ENCODE peak calls at places on chromosomes 4 and X, in four cellular contexts. H is heart right ventricle, L is cardiac muscle cell, F is aorta. C is an unnamed sample.

GRCh38 chrX:139882299-139882698 is 50.6 kb downstream of the ATP11C start:
- DNase-seq in H (no peak), L (peak; percentile 45), F (no peak), C (no peak)

GRCh38 chrX:50903387-50904027 is 7.0 kb upstream of the BMP15 start:
- DNase-seq in H (peak; percentile 25), L (peak; percentile 48), F (no peak), C (peak; percentile 42)

GRCh38 chrX:139049455-139049854 is 337.9 kb upstream of the FGF13 start:
- DNase-seq in H (no peak), L (no peak), F (no peak), C (no peak)

GRCh38 chrX:17882680-17883079 is 21.6 kb upstream of the RAI2 start:
- DNase-seq in H (no peak), L (no peak), F (no peak), C (no peak)

GRCh38 chr4:138673053-138673452 is 342.5 kb upstream of the NOCT start:
- DNase-seq in H (no peak), L (no peak), F (no peak), C (no peak)

GRCh38 chr4:27702710-27703431 is 842.2 kb downstream of the STIM2 start:
- DNase-seq in H (no peak), L (no peak), F (no peak), C (no peak)

GRCh38 chr4:124092101-124093057 is 620.2 kb downstream of the ANKRD50 start:
- DNase-seq in H (peak; percentile 31), L (no peak), F (no peak), C (no peak)

GRCh38 chrX:36787787-36788186 is 220.4 kb upstream of the FAM47C start:
- DNase-seq in H (no peak), L (no peak), F (no peak), C (no peak)

GRCh38 chr4:20572976-20573375 is 127.3 kb upstream of the PACRGL start:
- DNase-seq in H (no peak), L (no peak), F (no peak), C (no peak)

GRCh38 chr4:61079427-61079826 is 120.7 kb upstream of the ADGRL3 start:
- DNase-seq in H (no peak), L (no peak), F (no peak), C (no peak)

GRCh38 chr4:110055014-110055768 is 142.5 kb downstream of the EGF start:
- DNase-seq in H (no peak), L (no peak), F (no peak), C (peak; percentile 56)

GRCh38 chr4:69708211-69708610 is 52.2 kb downstream of the SULT1B1 start:
- DNase-seq in H (no peak), L (peak; percentile 41), F (no peak), C (no peak)

GRCh38 chr4:16472537-16472936 is 246.3 kb upstream of the TAPT1 start:
- DNase-seq in H (no peak), L (no peak), F (no peak), C (no peak)

GRCh38 chr4:7417639-7418038 is 17.1 kb downstream of the PSAPL1 start:
- DNase-seq in H (no peak), L (no peak), F (peak; percentile 41), C (peak; percentile 11)

GRCh38 chr4:86036729-86037128 is 323.1 kb downstream of the MAPK10 start:
- DNase-seq in H (no peak), L (peak; percentile 42), F (no peak), C (peak; percentile 54)

GRCh38 chrX:11427082-11428033 is 134.1 kb downstream of the AMELX start:
- DNase-seq in H (peak; percentile 34), L (peak; percentile 54), F (peak; percentile 87), C (no peak)

GRCh38 chr4:118774989-118775388 is 60.9 kb downstream of the SEC24D start:
- DNase-seq in H (no peak), L (no peak), F (no peak), C (no peak)

GRCh38 chr4:171846232-171846631 is 33.0 kb downstream of the GALNTL6 start:
- DNase-seq in H (peak; percentile 15), L (peak; percentile 32), F (no peak), C (peak; percentile 53)

GRCh38 chr4:110216079-110216478 is 17.7 kb upstream of the ELOVL6 start:
- DNase-seq in H (no peak), L (peak; percentile 32), F (no peak), C (no peak)

GRCh38 chr4:48350871-48351270 is 9.5 kb downstream of the SLAIN2 start:
- DNase-seq in H (no peak), L (no peak), F (no peak), C (no peak)

GRCh38 chr4:24574256-24574655 is 10.1 kb downstream of the DHX15 start:
- DNase-seq in H (no peak), L (no peak), F (no peak), C (no peak)
- H3K36me3 ChIP-seq in H (peaks cover 60% of the 10 kb centered on the region), L (peaks cover 41% of the 10 kb centered on the region), F (no peaks in the 10 kb centered on the region), C (peaks cover 54% of the 10 kb centered on the region)

GRCh38 chr4:8859550-8860095 is 12.0 kb downstream of the HMX1 start:
- DNase-seq in H (no peak), L (no peak), F (no peak), C (no peak)

GRCh38 chr4:8857682-8858187 is 13.9 kb downstream of the HMX1 start:
- DNase-seq in H (no peak), L (no peak), F (no peak), C (no peak)

GRCh38 chr4:8858925-8859210 is 12.8 kb downstream of the HMX1 start:
- DNase-seq in H (no peak), L (no peak), F (no peak), C (no peak)

GRCh38 chr4:8856835-8857590 is 14.6 kb downstream of the HMX1 start:
- DNase-seq in H (no peak), L (no peak), F (no peak), C (no peak)

GRCh38 chr4:8858188-8858924 is 13.3 kb downstream of the HMX1 start:
- DNase-seq in H (no peak), L (no peak), F (no peak), C (no peak)
- H3K27ac ChIP-seq in H (no peak overlapping the region), L (no peak overlapping the region), F (no peak overlapping the region), C (no peak overlapping the region)

GRCh38 chr4:1154126-1154522 is 18.3 kb downstream of the SPON2 start:
- DNase-seq in H (no peak), L (no peak), F (peak; percentile 74), C (no peak)
- H3K4me3 ChIP-seq in H (no peak overlapping the region), L (no peak overlapping the region), F (no peak overlapping the region), C (no peak overlapping the region)

GRCh38 chr4:38989487-38989886 is 42.7 kb downstream of the TMEM156 start:
- DNase-seq in H (no peak), L (no peak), F (no peak), C (no peak)

GRCh38 chr4:38993683-38994082 is 38.5 kb downstream of the TMEM156 start:
- DNase-seq in H (no peak), L (no peak), F (no peak), C (no peak)

GRCh38 chr4:38987491-38987890 is 44.7 kb downstream of the TMEM156 start:
- DNase-seq in H (no peak), L (no peak), F (no peak), C (no peak)

GRCh38 chr4:38994135-38994534 is 38.1 kb downstream of the TMEM156 start:
- DNase-seq in H (no peak), L (no peak), F (no peak), C (no peak)

DNA sequence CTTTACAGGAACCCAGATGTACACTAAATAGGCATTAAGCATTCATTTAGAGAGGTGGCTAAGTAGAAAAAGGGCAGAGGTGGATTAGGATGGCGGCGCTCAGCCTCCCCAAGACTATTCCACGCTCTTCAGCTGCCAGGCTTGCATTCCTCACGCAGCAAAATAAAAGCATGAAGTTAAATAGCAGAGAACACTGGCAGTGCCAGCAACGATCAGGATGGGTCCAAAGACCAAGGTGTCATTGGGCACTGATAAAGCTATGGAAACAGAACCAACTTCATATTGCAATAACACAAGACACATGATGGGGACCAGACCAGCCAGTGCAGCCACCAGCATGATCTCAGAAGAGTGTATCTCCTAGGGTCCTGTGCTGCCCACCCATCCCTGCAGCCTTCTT is 42.0 kb downstream of the TMEM156 start:
- DNase-seq in H (no peak), L (no peak), F (no peak), C (no peak)
- H3K36me3 ChIP-seq in H (no peaks in the 10 kb centered on the region), L (no peaks in the 10 kb centered on the region), F (no peaks in the 10 kb centered on the region), C (no peaks in the 10 kb centered on the region)

GRCh38 chr4:146981651-146982050 is 36.0 kb upstream of the TTC29 start:
- DNase-seq in H (no peak), L (peak; percentile 61), F (no peak), C (no peak)
- H3K27ac ChIP-seq in H (no peak overlapping the region), L (no peak overlapping the region), F (no peak overlapping the region), C (no peak overlapping the region)

DNA sequence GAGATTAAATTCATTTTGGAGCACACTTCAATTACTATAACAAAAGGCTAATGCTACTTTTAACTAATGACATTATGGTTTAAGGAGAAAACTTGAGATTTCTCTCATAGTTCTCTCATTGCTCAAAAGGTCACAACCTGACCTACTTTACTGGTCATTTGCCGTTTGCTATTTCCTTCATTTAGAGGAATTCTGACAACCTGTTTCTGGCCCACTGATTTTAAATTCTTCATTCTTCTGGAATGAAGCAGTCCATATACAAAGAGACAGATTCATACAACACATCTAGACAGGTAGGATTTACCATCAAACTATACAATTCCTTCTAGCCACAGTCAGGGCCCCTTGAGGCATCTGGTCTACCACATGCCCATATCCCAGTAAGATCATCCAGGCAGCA is 14.2 kb downstream of the RNF150 start:
- DNase-seq in H (no peak), L (no peak), F (no peak), C (no peak)
- H3K4me3 ChIP-seq in H (no peak overlapping the region), L (no peak overlapping the region), F (no peak overlapping the region), C (no peak overlapping the region)

GRCh38 chrX:99033226-99033901 is 1376.7 kb downstream of the PCDH19 start:
- DNase-seq in H (no peak), L (no peak), F (no peak), C (no peak)
- H3K36me3 ChIP-seq in H (no peaks in the 10 kb centered on the region), L (no peaks in the 10 kb centered on the region), F (no peaks in the 10 kb centered on the region), C (no peaks in the 10 kb centered on the region)

GRCh38 chr4:143344774-143345173 is 8.1 kb downstream of the GAB1 start:
- DNase-seq in H (no peak), L (peak; percentile 62), F (no peak), C (no peak)
- H3K27ac ChIP-seq in H (no peak overlapping the region), L (peak overlapping the region; percentile 93), F (no peak overlapping the region), C (no peak overlapping the region)

GRCh38 chr4:151233600-151233999 is 43.4 kb upstream of the PRSS48 start:
- DNase-seq in H (no peak), L (no peak), F (no peak), C (no peak)
- H3K4me3 ChIP-seq in H (no peak overlapping the region), L (no peak overlapping the region), F (no peak overlapping the region), C (no peak overlapping the region)

C was measured in SJSA1.